ENCODE peak calls at places on chromosomes 1 and 21, in eight cellular contexts. U, X, D, R, T, L, Z and C are unnamed samples. For H3K9me3, the result is how much of the 10 kb centered on the place peaks cover.

GRCh38 chr1:104630567-104630966 is 880.9 kb downstream of the AMY1C start:
- DNase-seq in D (no peak), R (no peak), T (no peak), Z (no peak), X (no peak), U (no peak), L (no peak), C (no peak)

GRCh38 chr1:19437911-19438310 is 47.4 kb downstream of the CAPZB start:
- DNase-seq in D (no peak), U (peak), L (no peak), Z (no peak), X (no peak), T (no peak), R (no peak), C (peak)

GRCh38 chr1:179881642-179882252 is 338 bp upstream of the TOR1AIP1 start:
- DNase-seq in X (no peak), U (peak), R (peak), T (peak), L (no peak), Z (peak), D (no peak), C (no peak)

GRCh38 chr1:33137800-33138199 is 44.0 kb downstream of the TRIM62 start:
- DNase-seq in L (no peak), Z (no peak), R (peak), U (peak), T (no peak), X (no peak), D (peak), C (peak)

GRCh38 chr1:27235827-27236226 is 1.4 kb downstream of the WDTC1 start:
- DNase-seq in R (no peak), L (no peak), D (no peak), U (peak), X (no peak), T (peak), Z (no peak), C (no peak)

GRCh38 chr1:77434972-77435371 is 153.2 kb downstream of the AK5 start:
- DNase-seq in T (no peak), U (no peak), X (no peak), Z (no peak), L (no peak), D (no peak), R (no peak), C (no peak)

GRCh38 chr1:147581459-147581858 is 40.2 kb downstream of the BCL9 start:
- DNase-seq in D (no peak), X (no peak), L (no peak), Z (no peak), T (no peak), R (no peak), U (no peak), C (no peak)

GRCh38 chr1:197181982-197182381 is 35.5 kb upstream of the ASPM start:
- DNase-seq in D (no peak), L (no peak), Z (no peak), T (no peak), U (no peak), X (peak), R (no peak), C (no peak)

GRCh38 chr1:66244429-66244828 is 289.5 kb upstream of the SGIP1 start:
- DNase-seq in U (no peak), R (no peak), X (no peak), D (no peak), T (no peak), Z (no peak), L (no peak), C (no peak)

GRCh38 chr1:38672692-38673091 is 186.9 kb downstream of the RRAGC start:
- DNase-seq in U (no peak), Z (no peak), X (no peak), L (no peak), R (no peak), T (no peak), D (peak), C (no peak)

GRCh38 chr1:57229998-57230397 is 193.9 kb downstream of the DAB1 start:
- DNase-seq in T (no peak), Z (no peak), D (no peak), R (no peak), X (no peak), U (no peak), L (no peak), C (no peak)

GRCh38 chr1:116243673-116244101 is 129.4 kb upstream of the ATP1A1 start:
- DNase-seq in Z (no peak), X (no peak), U (no peak), R (no peak), T (no peak), D (no peak), L (no peak), C (no peak)

GRCh38 chr1:19010995-19011696 is 54.7 kb upstream of the IFFO2 start:
- DNase-seq in Z (peak), X (peak), D (peak), T (peak), L (peak), U (peak), R (no peak), C (peak)

GRCh38 chr1:227318003-227318851 is at the start of gene CDC42BPA:
- DNase-seq in U (peak), Z (peak), T (peak), R (peak), X (peak), D (peak), L (no peak), C (peak)

GRCh38 chr21:34351786-34352241 is 12.0 kb upstream of the KCNE2 start:
- DNase-seq in Z (peak), R (peak), L (peak), U (peak), X (peak), T (peak), D (no peak), C (no peak)

GRCh38 chr1:15966081-15966955 is 9.6 kb downstream of the ZBTB17 start:
- DNase-seq in U (no peak), X (no peak), Z (no peak), D (no peak), R (no peak), T (no peak), L (peak), C (peak)

GRCh38 chr1:245880754-245881403 is 626.2 kb downstream of the SMYD3 start:
- DNase-seq in X (no peak), U (peak), L (no peak), D (no peak), R (no peak), T (no peak), Z (no peak), C (no peak)

GRCh38 chr1:228794810-228795209 is 59.5 kb downstream of the RHOU start:
- DNase-seq in U (no peak), T (no peak), L (peak), R (no peak), X (no peak), D (no peak), Z (no peak), C (no peak)

GRCh38 chr1:179146916-179147315 is 65.0 kb downstream of the TOR3A start:
- DNase-seq in L (no peak), T (no peak), D (no peak), X (no peak), Z (no peak), U (no peak), R (no peak), C (no peak)

GRCh38 chr1:20194770-20195463 is 8.6 kb upstream of the PLA2G2C start:
- DNase-seq in X (peak), T (peak), L (peak), Z (peak), R (peak), U (peak), D (peak), C (peak)

GRCh38 chr1:148379697-148380096 is 103.4 kb downstream of the PPIAL4G start:
- DNase-seq in T (no peak), R (no peak), L (no peak), D (no peak), Z (no peak), X (no peak), U (no peak), C (no peak)

GRCh38 chr21:34511154-34511553 is 856 bp downstream of the KCNE1 start:
- DNase-seq in Z (no peak), X (no peak), R (no peak), T (no peak), D (no peak), L (no peak), U (peak), C (no peak)

GRCh38 chr1:24195874-24196273 is 8.8 kb upstream of the IFNLR1 start:
- DNase-seq in T (no peak), L (no peak), D (no peak), R (no peak), Z (no peak), X (no peak), U (no peak), C (peak)

GRCh38 chr1:38287547-38287946 is 241.0 kb upstream of the POU3F1 start:
- DNase-seq in L (no peak), U (no peak), T (no peak), X (no peak), D (no peak), Z (no peak), R (no peak), C (no peak)

GRCh38 chr1:232528472-232529089 is 101.4 kb downstream of the SIPA1L2 start:
- DNase-seq in Z (no peak), L (no peak), R (no peak), T (no peak), X (no peak), D (no peak), U (no peak), C (no peak)

GRCh38 chr1:186559601-186560116 is 98.7 kb upstream of the PDC start:
- DNase-seq in L (no peak), U (no peak), D (no peak), T (peak), R (no peak), X (no peak), Z (no peak), C (no peak)

GRCh38 chr1:17119076-17119743 is at the start of gene PADI2:
- DNase-seq in U (peak), Z (peak), D (peak), L (no peak), R (peak), X (peak), T (peak), C (peak)

GRCh38 chr1:39391741-39392679 is 99.4 kb upstream of the BMP8A start:
- DNase-seq in D (no peak), U (peak), T (peak), Z (no peak), R (peak), X (no peak), L (no peak), C (no peak)

GRCh38 chr1:39105061-39105840 is 79.1 kb downstream of the NDUFS5 start:
- DNase-seq in L (no peak), R (peak), D (peak), U (peak), X (peak), T (peak), Z (peak), C (peak)

GRCh38 chr1:155463865-155464264 is 98.7 kb downstream of the ASH1L start:
- DNase-seq in L (peak), T (no peak), D (no peak), Z (no peak), U (peak), X (no peak), R (no peak), C (no peak)

GRCh38 chr1:111417755-111418154 is 9.8 kb downstream of the OVGP1 start:
- DNase-seq in Z (no peak), U (peak), L (no peak), T (peak), D (no peak), R (no peak), X (no peak), C (no peak)

GRCh38 chr1:181179980-181180964 is 91.8 kb downstream of the IER5 start:
- DNase-seq in Z (no peak), R (no peak), X (peak), D (peak), U (peak), T (no peak), L (peak), C (no peak)

GRCh38 chr1:227938911-227939790 is 8.6 kb downstream of the WNT9A start:
- DNase-seq in D (no peak), T (no peak), Z (no peak), R (no peak), U (no peak), X (no peak), L (no peak), C (peak)

GRCh38 chr1:150696151-150696550 is 803 bp downstream of the GOLPH3L start:
- DNase-seq in X (no peak), U (no peak), D (no peak), Z (no peak), R (no peak), T (peak), L (no peak), C (no peak)

GRCh38 chr1:59484090-59484489 is 187.2 kb downstream of the FGGY start:
- DNase-seq in Z (no peak), D (no peak), L (no peak), T (peak), R (peak), X (no peak), U (peak), C (no peak)

GRCh38 chr1:998905-999796 is 746 bp downstream of the HES4 start:
- DNase-seq in L (no peak), X (no peak), R (peak), T (peak), U (peak), D (peak), Z (peak), C (peak)

GRCh38 chr1:997728-998050 is 2.2 kb downstream of the HES4 start:
- DNase-seq in L (no peak), R (no peak), Z (no peak), U (no peak), D (no peak), X (no peak), T (no peak), C (peak)

GRCh38 chr1:996851-997727 is 2.8 kb downstream of the HES4 start:
- DNase-seq in L (no peak), X (no peak), Z (no peak), T (no peak), U (no peak), R (no peak), D (peak), C (peak)

GRCh38 chr1:999797-1000356 is at the start of gene HES4:
- DNase-seq in U (peak), X (no peak), Z (peak), R (peak), L (no peak), D (peak), T (peak), C (peak)

DNA sequence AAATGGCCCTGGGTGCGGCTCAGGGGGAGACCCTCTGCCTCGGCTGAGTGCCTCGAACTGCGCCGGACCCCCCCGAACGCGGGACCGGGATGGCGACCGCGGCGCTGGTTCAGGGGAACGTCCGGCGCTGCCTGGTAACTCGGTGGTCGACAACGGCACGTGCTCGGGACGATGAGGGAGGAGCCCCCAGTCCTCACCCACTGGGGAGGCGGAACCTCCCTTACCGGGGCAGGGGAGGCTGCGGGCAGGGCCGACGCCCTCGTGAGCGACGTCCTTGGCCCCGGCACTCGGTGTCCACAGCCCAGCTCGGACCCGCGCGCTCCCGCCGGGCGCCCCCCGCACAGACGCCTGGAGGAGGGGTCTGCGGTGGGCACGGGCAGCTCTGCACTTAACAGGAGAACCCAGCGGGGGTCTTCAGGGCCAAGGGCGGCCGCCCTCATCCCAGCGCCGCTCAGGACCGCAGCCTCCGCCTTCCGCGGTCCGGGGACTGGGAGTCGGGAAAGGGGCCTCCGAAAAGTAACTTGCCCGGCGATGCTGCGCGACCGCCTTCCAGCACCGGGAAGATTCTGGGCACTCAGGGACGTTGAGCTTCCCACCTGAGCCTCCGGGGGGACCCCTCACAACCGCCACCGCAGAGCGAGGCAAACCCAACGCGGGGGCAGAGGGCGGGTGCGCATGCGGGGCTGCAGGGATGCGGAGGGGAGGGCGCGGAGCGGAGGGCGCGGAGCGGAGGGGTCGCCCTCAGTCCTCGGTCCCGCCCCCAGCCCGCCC is 1.7 kb downstream of the HES4 start:
- DNase-seq in U (no peak), L (no peak), T (no peak), D (peak), Z (no peak), R (no peak), X (no peak), C (peak)
- H3K9ac ChIP-seq in U (no peak), L (no peak), T (peak), D (no peak), Z (no peak), R (no peak), X (no peak), C (no peak)

GRCh38 chr1:177385760-177386698 is 215.3 kb downstream of the BRINP2 start:
- DNase-seq in D (no peak), U (no peak), X (no peak), R (no peak), Z (no peak), L (peak), T (peak), C (no peak)
- H3K9me3 ChIP-seq in D (under half), U (under half), X (under half), R (under half), Z (under half), L (under half), T (under half), C (under half)

DNA sequence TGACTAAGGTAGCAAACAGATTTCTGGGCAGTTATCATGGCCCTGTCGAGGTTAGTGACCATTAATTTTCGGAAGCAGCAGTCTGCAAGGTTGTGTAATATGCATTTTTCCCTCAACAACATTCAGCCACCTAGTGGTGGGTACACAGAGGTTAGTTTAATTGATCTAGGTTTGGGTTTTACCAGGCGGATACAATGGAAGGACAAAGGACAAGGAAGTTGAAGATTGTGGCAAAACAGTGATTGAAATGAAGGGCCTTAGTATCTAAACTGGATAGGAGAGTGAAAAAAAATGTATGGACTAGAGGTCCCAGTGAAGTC is 2.6 kb downstream of the ARMH1 start:
- DNase-seq in L (no peak), R (peak), X (peak), D (no peak), Z (no peak), U (peak), T (peak), C (no peak)
- TF ChIP-seq CTCF in L (peak), R (peak), X (peak), D (peak), Z (peak), U (peak), T (peak), C (peak)

GRCh38 chr21:30044447-30045064 is 104.8 kb upstream of the GRIK1 start:
- DNase-seq in R (peak), U (peak), L (no peak), D (no peak), Z (peak), T (peak), X (peak), C (no peak)
- H3K9ac ChIP-seq in R (no peak), U (no peak), L (no peak), D (no peak), Z (no peak), T (no peak), X (no peak), C (no peak)

GRCh38 chr1:78604643-78605042 is 15.6 kb upstream of the IFI44L start:
- DNase-seq in D (no peak), T (no peak), L (no peak), Z (no peak), X (no peak), U (no peak), R (no peak), C (no peak)
- H3K9me3 ChIP-seq in D (under half), T (under half), L (under half), Z (under half), X (under half), U (under half), R (under half), C (under half)

GRCh38 chr1:200305806-200306205 is 104.0 kb downstream of the ZNF281 start:
- DNase-seq in D (no peak), L (peak), X (no peak), U (no peak), Z (no peak), T (no peak), R (no peak), C (no peak)

GRCh38 chr1:200302192-200302892 is 107.5 kb downstream of the ZNF281 start:
- DNase-seq in U (peak), T (peak), R (no peak), X (peak), Z (peak), D (peak), L (no peak), C (peak)

GRCh38 chr1:200301152-200301551 is 108.7 kb downstream of the ZNF281 start:
- DNase-seq in L (no peak), R (no peak), X (no peak), U (no peak), T (no peak), Z (no peak), D (no peak), C (no peak)

GRCh38 chr1:200304146-200304545 is 105.7 kb downstream of the ZNF281 start:
- DNase-seq in L (no peak), U (no peak), D (no peak), X (no peak), T (no peak), Z (no peak), R (no peak), C (no peak)

DNA sequence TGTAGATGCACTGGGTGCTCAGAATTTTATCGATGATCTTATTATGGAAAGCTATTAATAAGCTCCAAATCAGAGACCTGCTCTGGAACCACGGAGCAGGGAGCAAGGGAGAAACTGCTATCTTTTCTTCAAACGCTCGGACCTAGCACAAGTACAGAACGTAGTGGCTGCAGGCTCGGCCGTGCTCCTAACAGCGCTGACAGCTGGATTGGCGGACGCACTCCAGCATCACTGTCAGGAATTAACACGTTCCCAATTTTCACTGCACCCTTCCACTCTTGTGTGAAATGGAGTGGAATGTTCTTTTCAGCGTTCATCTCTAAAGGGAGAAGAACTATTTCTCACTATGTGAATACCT is 107.0 kb downstream of the ZNF281 start:
- DNase-seq in L (no peak), T (peak), X (no peak), R (no peak), Z (no peak), D (no peak), U (peak), C (peak)
- TF ChIP-seq CTCF in L (no peak), T (no peak), X (no peak), R (no peak), Z (no peak), D (no peak), U (no peak), C (no peak)

GRCh38 chr1:91894036-91894761 is 8.2 kb upstream of the TGFBR3 start:
- DNase-seq in Z (no peak), X (no peak), D (no peak), U (peak), L (no peak), R (no peak), T (no peak), C (no peak)

GRCh38 chr1:91889717-91890459 is 3.9 kb upstream of the TGFBR3 start:
- DNase-seq in T (peak), D (no peak), X (no peak), R (no peak), L (no peak), Z (no peak), U (peak), C (no peak)

GRCh38 chr1:91895832-91896556 is 10.0 kb upstream of the TGFBR3 start:
- DNase-seq in X (no peak), Z (no peak), R (no peak), L (no peak), T (no peak), D (no peak), U (no peak), C (no peak)

GRCh38 chr1:91891486-91891885 is 5.5 kb upstream of the TGFBR3 start:
- DNase-seq in X (no peak), D (no peak), Z (no peak), T (no peak), L (no peak), U (peak), R (no peak), C (no peak)

DNA sequence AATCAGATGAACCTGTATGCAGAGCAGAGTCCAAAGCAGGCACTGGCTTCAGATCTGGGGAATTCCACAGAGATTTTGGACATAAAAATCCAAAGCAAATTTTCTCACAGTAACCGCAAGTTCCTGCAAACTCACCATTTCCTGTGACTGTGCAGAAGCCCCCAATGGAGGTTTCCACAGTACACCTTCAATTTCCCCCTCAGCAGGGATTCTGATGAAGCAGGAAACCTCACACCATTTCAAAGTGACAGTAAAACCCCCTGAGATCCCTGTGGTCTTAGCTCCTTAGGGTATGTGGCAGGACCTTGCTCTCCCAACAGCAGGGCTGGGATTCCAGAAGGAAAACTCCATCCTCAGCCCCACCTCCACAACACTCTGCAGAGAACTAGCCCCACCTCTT is 6.0 kb upstream of the TGFBR3 start:
- DNase-seq in U (no peak), L (no peak), X (no peak), D (peak), Z (no peak), T (no peak), R (no peak), C (no peak)
- H3K9ac ChIP-seq in U (no peak), L (no peak), X (no peak), D (no peak), Z (no peak), T (no peak), R (no peak), C (no peak)